ENCODE peak calls at places on chromosomes 2 and 18, in six cellular contexts. T is COR-L47; A is midbrain; P is activated CD4-positive, alpha-beta T cell treated with anti-CD3 and anti-CD28 coated beads, Interleukin-2, amount 50 U/mL, for 1 hour; J is A172; K is A549. D is an unnamed sample.
A peak's percentile ranks its signal among the peaks of the same experiment; 100 is the strongest.

GRCh38 chr2:138691667-138692066 is 88.5 kb downstream of the NXPH2 start:
- DNase-seq in T (no peak), A (no peak), P (no peak), J (no peak), K (no peak), D (no peak)

GRCh38 chr2:237449193-237449797 is 35.3 kb upstream of the COL6A3 start:
- DNase-seq in T (no peak), A (no peak), P (no peak), J (no peak), K (no peak), D (no peak)

GRCh38 chr2:10004401-10004800 is 38.9 kb upstream of the KLF11 start:
- DNase-seq in T (no peak), A (no peak), P (no peak), J (no peak), K (no peak), D (no peak)

GRCh38 chr2:149431337-149431736 is 101.0 kb downstream of the LYPD6 start:
- DNase-seq in T (no peak), A (no peak), P (no peak), J (peak; percentile 21), K (no peak), D (no peak)

GRCh38 chr2:133377021-133377481 is 191.2 kb downstream of the NCKAP5 start:
- DNase-seq in T (no peak), A (no peak), P (no peak), J (no peak), K (no peak), D (no peak)

GRCh38 chr2:96947949-96948348 is 38.4 kb downstream of the FAM178B start:
- DNase-seq in T (no peak), A (no peak), P (no peak), J (no peak), K (no peak), D (no peak)

GRCh38 chr18:21809725-21810124 is 69.1 kb downstream of the MIB1 start:
- DNase-seq in T (no peak), A (no peak), P (no peak), J (no peak), K (no peak), D (no peak)

GRCh38 chr2:226691265-226691664 is 108.4 kb downstream of the IRS1 start:
- DNase-seq in T (no peak), A (no peak), P (no peak), J (no peak), K (no peak), D (no peak)

GRCh38 chr18:40259073-40259472 is 1696.0 kb upstream of the PIK3C3 start:
- DNase-seq in T (no peak), A (no peak), P (no peak), J (no peak), K (no peak), D (no peak)